ENCODE peak calls at places on chromosomes 11 and 22, in ten cellular contexts. Y is fibroblast of lung; I is SJCRH30; Q is mesendoderm; M is thoracic aorta; R is ovary; T is osteoblast; U is Karpas-422; W is naive thymus-derived CD4-positive, alpha-beta T cell; C is right lobe of liver. P is an unnamed sample. For H3K27me3, the result is how much of the 10 kb centered on the place peaks cover.

GRCh38 chr11:12271826-12272366 is 105.5 kb upstream of the PARVA start:
- DNase-seq in Y (no peak), I (no peak), Q (no peak), M (no peak), R (no peak), T (no peak), U (no peak), W (no peak), C (no peak), P (no peak)

GRCh38 chr11:1206391-1207271 is 16.2 kb upstream of the MUC5B start:
- DNase-seq in Y (no peak), I (peak), Q (no peak), M (no peak), R (peak), T (peak), U (no peak), W (no peak), C (peak), P (peak)

GRCh38 chr11:119380816-119381185 is 689 bp downstream of the USP2 start:
- DNase-seq in Y (no peak), I (peak), Q (peak), M (no peak), R (peak), T (no peak), U (no peak), W (no peak), C (no peak), P (peak)

GRCh38 chr22:30206964-30207363 is 39.6 kb downstream of the LIF start:
- DNase-seq in Y (peak), I (peak), Q (peak), M (no peak), R (peak), T (peak), U (no peak), W (no peak), C (peak), P (peak)

GRCh38 chr11:17774232-17775034 is 39.9 kb downstream of the KCNC1 start:
- DNase-seq in Y (no peak), I (peak), Q (no peak), M (no peak), R (peak), T (peak), U (no peak), W (no peak), C (no peak), P (no peak)

GRCh38 chr11:110710520-110711381 is 1.5 kb downstream of the ARHGAP20 start:
- DNase-seq in Y (peak), I (no peak), Q (peak), M (no peak), R (peak), T (peak), U (no peak), W (no peak), C (peak), P (peak)

GRCh38 chr11:82384308-82384707 is 349.4 kb downstream of the FAM181B start:
- DNase-seq in Y (no peak), I (no peak), Q (peak), M (no peak), R (no peak), T (no peak), U (no peak), W (no peak), C (no peak), P (no peak)

GRCh38 chr11:58963551-58964075 is 24.3 kb downstream of the GLYATL1 start:
- DNase-seq in Y (peak), I (no peak), Q (peak), M (no peak), R (no peak), T (peak), U (no peak), W (no peak), C (peak), P (peak)

GRCh38 chr22:20424937-20425587 is 12.6 kb downstream of the SCARF2 start:
- DNase-seq in Y (no peak), I (no peak), Q (peak), M (no peak), R (no peak), T (peak), U (no peak), W (no peak), C (no peak), P (peak)

GRCh38 chr11:33116535-33116934 is 44.7 kb downstream of the CSTF3 start:
- DNase-seq in Y (peak), I (no peak), Q (peak), M (no peak), R (no peak), T (no peak), U (no peak), W (no peak), C (no peak), P (no peak)

GRCh38 chr11:125939081-125939521 is 6.7 kb upstream of the VSIG10L2 start:
- DNase-seq in Y (no peak), I (no peak), Q (peak), M (no peak), R (no peak), T (peak), U (no peak), W (no peak), C (no peak), P (no peak)

GRCh38 chr11:66848671-66849500 is 5.6 kb downstream of the RCE1 start:
- DNase-seq in Y (no peak), I (no peak), Q (no peak), M (no peak), R (peak), T (peak), U (no peak), W (no peak), C (no peak), P (peak)

GRCh38 chr22:49953680-49954344 is 6.8 kb upstream of the PIM3 start:
- DNase-seq in Y (no peak), I (no peak), Q (no peak), M (no peak), R (no peak), T (no peak), U (no peak), W (no peak), C (no peak), P (no peak)

GRCh38 chr22:40694409-40694808 is 15.1 kb downstream of the MCHR1 start:
- DNase-seq in Y (no peak), I (no peak), Q (no peak), M (no peak), R (no peak), T (no peak), U (peak), W (no peak), C (no peak), P (no peak)

GRCh38 chr11:35274909-35275807 is 136.2 kb downstream of the CD44 start:
- DNase-seq in Y (no peak), I (no peak), Q (peak), M (peak), R (no peak), T (no peak), U (no peak), W (no peak), C (peak), P (peak)

GRCh38 chr11:29985248-29985647 is 31.6 kb downstream of the KCNA4 start:
- DNase-seq in Y (no peak), I (no peak), Q (no peak), M (no peak), R (no peak), T (no peak), U (no peak), W (no peak), C (no peak), P (no peak)

GRCh38 chr11:128290106-128290840 is 297.1 kb downstream of the ETS1 start:
- DNase-seq in Y (peak), I (peak), Q (peak), M (no peak), R (peak), T (peak), U (peak), W (peak), C (no peak), P (peak)

GRCh38 chr11:63858628-63859550 is 20.0 kb downstream of the MARK2 start:
- DNase-seq in Y (peak), I (no peak), Q (no peak), M (no peak), R (no peak), T (no peak), U (no peak), W (no peak), C (no peak), P (no peak)

GRCh38 chr22:37972527-37972926 is 11.8 kb downstream of the SOX10 start:
- DNase-seq in Y (no peak), I (peak), Q (no peak), M (no peak), R (peak), T (peak), U (no peak), W (no peak), C (no peak), P (no peak)

GRCh38 chr11:61969838-61970452 is 2.5 kb upstream of the FTH1 start:
- DNase-seq in Y (peak), I (no peak), Q (no peak), M (no peak), R (no peak), T (peak), U (peak), W (no peak), C (no peak), P (no peak)

GRCh38 chr22:28674121-28674563 is 5.5 kb downstream of the TTC28 start:
- DNase-seq in Y (peak), I (peak), Q (no peak), M (no peak), R (no peak), T (peak), U (peak), W (peak), C (no peak), P (no peak)

GRCh38 chr11:120108154-120108784 is 29.6 kb downstream of the TRIM29 start:
- DNase-seq in Y (peak), I (peak), Q (peak), M (no peak), R (peak), T (peak), U (peak), W (no peak), C (peak), P (peak)

GRCh38 chr22:39350803-39351688 is 1.3 kb downstream of the SYNGR1 start:
- DNase-seq in Y (no peak), I (no peak), Q (no peak), M (no peak), R (no peak), T (peak), U (peak), W (no peak), C (no peak), P (peak)
- H3K4me3 ChIP-seq in Y (peak), I (peak), Q (no peak), M (peak), R (peak), T (peak), U (peak), W (no peak), C (no peak), P (peak)

DNA sequence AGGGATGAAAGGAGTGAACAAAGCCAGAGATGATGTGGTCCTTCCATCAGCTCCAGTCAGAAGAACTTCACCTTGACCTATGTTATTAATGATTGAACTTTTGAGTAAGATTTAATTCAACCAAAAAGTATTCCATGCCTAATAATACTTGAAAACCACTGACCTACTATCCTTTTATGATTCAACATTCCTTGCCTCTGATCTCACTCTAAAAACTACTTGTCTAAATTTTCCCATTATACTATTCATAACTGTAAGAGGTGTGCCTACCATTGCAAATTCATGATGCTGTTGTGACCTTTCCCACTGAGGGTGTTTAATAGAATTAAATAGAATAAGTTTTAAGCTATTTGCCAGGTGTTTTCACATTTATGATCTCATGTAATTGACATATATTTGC is 164.7 kb upstream of the GUCY1A2 start:
- DNase-seq in Y (peak), I (no peak), Q (no peak), M (no peak), R (no peak), T (peak), U (no peak), W (no peak), C (no peak), P (no peak)
- H3K27me3 ChIP-seq in Y (under half), I (under half), Q (under half), M (under half), R (under half), T (under half), U (under half), W (under half), C (under half), P (under half)

GRCh38 chr11:19185516-19186052 is 16.2 kb downstream of the CSRP3 start:
- DNase-seq in Y (no peak), I (peak), Q (no peak), M (no peak), R (no peak), T (no peak), U (no peak), W (no peak), C (no peak), P (no peak)

GRCh38 chr11:19187880-19188279 is 13.9 kb downstream of the CSRP3 start:
- DNase-seq in Y (peak), I (no peak), Q (no peak), M (no peak), R (no peak), T (no peak), U (no peak), W (no peak), C (no peak), P (no peak)

GRCh38 chr11:19183641-19184040 is 18.1 kb downstream of the CSRP3 start:
- DNase-seq in Y (no peak), I (peak), Q (peak), M (no peak), R (no peak), T (no peak), U (no peak), W (no peak), C (no peak), P (no peak)

GRCh38 chr11:19185036-19185435 is 16.7 kb downstream of the CSRP3 start:
- DNase-seq in Y (no peak), I (peak), Q (no peak), M (no peak), R (no peak), T (no peak), U (no peak), W (no peak), C (no peak), P (no peak)

GRCh38 chr11:19187101-19187500 is 14.7 kb downstream of the CSRP3 start:
- DNase-seq in Y (peak), I (no peak), Q (no peak), M (no peak), R (no peak), T (peak), U (no peak), W (no peak), C (no peak), P (no peak)
- H3K4me3 ChIP-seq in Y (no peak), I (no peak), Q (no peak), M (no peak), R (no peak), T (no peak), U (no peak), W (no peak), C (no peak), P (no peak)

GRCh38 chr22:46598737-46599424 is 21.3 kb upstream of the GRAMD4 start:
- DNase-seq in Y (no peak), I (no peak), Q (no peak), M (no peak), R (no peak), T (no peak), U (no peak), W (no peak), C (no peak), P (no peak)

GRCh38 chr22:46596819-46597218 is 23.4 kb upstream of the GRAMD4 start:
- DNase-seq in Y (no peak), I (no peak), Q (peak), M (no peak), R (no peak), T (no peak), U (no peak), W (no peak), C (no peak), P (peak)

GRCh38 chr22:46598224-46598623 is 22.0 kb upstream of the GRAMD4 start:
- DNase-seq in Y (no peak), I (no peak), Q (no peak), M (no peak), R (no peak), T (no peak), U (no peak), W (no peak), C (no peak), P (no peak)

GRCh38 chr22:46602025-46602424 is 18.2 kb upstream of the GRAMD4 start:
- DNase-seq in Y (no peak), I (no peak), Q (no peak), M (no peak), R (no peak), T (no peak), U (no peak), W (no peak), C (no peak), P (no peak)

GRCh38 chr22:46600397-46600796 is 19.8 kb upstream of the GRAMD4 start:
- DNase-seq in Y (no peak), I (no peak), Q (no peak), M (no peak), R (no peak), T (no peak), U (no peak), W (no peak), C (no peak), P (no peak)
- H3K27me3 ChIP-seq in Y (under half), I (under half), Q (under half), M (under half), R (under half), T (under half), U (under half), W (under half), C (under half), P (under half)

GRCh38 chr22:35648066-35649025 is at the start of gene APOL6:
- DNase-seq in Y (peak), I (peak), Q (no peak), M (no peak), R (peak), T (peak), U (peak), W (peak), C (no peak), P (peak)
- H3K4me3 ChIP-seq in Y (peak), I (peak), Q (no peak), M (peak), R (peak), T (peak), U (peak), W (peak), C (peak), P (no peak)

DNA sequence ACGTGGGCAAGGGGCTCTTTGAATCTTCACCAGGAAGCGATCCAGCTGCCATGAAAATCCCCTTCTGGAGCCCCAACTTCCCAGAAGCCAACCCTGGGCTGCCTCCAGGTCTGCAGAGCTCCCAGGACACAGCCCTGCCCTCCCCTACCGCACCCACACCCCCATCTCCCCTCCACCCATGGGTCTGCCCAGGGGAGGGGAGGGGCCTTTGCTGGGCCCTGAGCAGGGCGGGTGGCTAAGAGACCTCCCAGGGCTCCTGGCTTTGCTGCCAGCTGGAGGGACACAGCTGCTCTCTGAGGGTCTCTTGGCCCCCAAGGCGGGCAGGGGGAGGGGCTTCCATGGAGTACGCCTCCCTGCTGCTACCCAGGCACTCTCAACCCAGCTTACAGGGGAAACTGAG is 64.1 kb downstream of the WNT7B start:
- DNase-seq in Y (no peak), I (no peak), Q (no peak), M (no peak), R (no peak), T (no peak), U (no peak), W (no peak), C (no peak), P (no peak)
- H3K27me3 ChIP-seq in Y (under half), I (under half), Q (under half), M (under half), R (under half), T (under half), U (under half), W (under half), C (under half), P (under half)

DNA sequence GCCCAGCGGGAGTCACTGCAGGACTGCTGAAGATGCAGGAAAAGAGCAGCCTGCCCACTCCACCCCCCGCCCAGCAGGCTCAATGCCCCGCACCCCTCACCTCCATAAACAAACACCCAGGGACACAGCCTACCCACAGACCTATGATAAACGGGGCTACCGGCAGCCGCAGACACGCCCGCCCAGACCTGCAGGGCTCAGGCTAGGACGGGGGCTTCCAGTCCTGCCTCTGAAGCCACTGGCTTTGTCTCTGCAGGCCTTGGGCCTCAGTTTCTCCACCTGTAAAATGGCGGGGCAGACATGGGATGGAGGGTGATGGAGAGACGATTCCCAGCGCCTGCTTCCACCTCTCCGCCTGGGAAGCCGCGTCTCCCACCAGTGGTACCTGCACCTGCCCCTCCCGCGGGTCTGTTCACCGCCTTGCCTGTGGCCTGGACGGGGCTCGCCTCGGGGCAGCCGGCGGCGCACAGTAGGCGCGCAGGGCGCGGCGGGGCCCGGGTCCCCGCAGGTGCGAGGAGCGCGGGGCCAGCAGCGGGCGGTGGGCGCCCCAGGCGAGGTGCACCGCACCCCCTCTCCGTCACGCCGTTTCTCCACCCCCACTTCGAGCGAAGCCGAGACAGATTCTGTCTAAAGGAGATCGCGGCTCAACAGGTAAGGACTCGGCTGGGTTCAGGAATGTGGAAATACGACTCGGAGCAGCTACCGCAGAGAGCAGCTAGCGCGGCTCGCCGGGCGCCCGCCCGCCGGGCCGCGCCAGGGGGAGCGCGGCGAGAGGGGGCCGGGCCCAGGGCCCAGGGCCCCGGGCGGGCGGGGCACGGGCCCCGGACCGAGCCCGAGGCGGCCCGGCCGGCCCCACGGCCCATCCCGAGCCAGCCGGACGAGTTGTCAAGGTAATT is 1.4 kb downstream of the WNT7B start:
- DNase-seq in Y (no peak), I (no peak), Q (peak), M (no peak), R (no peak), T (peak), U (no peak), W (no peak), C (no peak), P (peak)
- H3K4me3 ChIP-seq in Y (no peak), I (no peak), Q (no peak), M (no peak), R (no peak), T (no peak), U (no peak), W (no peak), C (no peak), P (no peak)